ENCODE peak calls at places on chromosomes 3 and 15, in nine cellular contexts. One of them, this sample, is unnamed. For H3K36me3, the result is how much of the 10 kb centered on the place peaks cover.

GRCh38 chr15:68301300-68301699 is 23.8 kb downstream of the FEM1B start:
- DNase-seq in GM23248: no peak
- DNase-seq in testis: peak
- DNase-seq in GM12878: no peak
- DNase-seq in effector memory CD4-positive, alpha-beta T cell: no peak
- DNase-seq in cardiac muscle cell: no peak
- DNase-seq in brain microvascular endothelial cell: no peak
- DNase-seq in psoas muscle: no peak
- DNase-seq in OCI-LY7: no peak
- DNase-seq in this sample: no peak

GRCh38 chr3:134325106-134325705 is 49.0 kb downstream of the AMOTL2 start:
- DNase-seq in effector memory CD4-positive, alpha-beta T cell: no peak
- DNase-seq in cardiac muscle cell: no peak
- DNase-seq in brain microvascular endothelial cell: no peak
- DNase-seq in testis: no peak
- DNase-seq in GM23248: peak
- DNase-seq in OCI-LY7: no peak
- DNase-seq in psoas muscle: no peak
- DNase-seq in GM12878: no peak
- DNase-seq in this sample: no peak

GRCh38 chr3:183123891-183124290 is 24.6 kb upstream of the MCCC1 start:
- DNase-seq in effector memory CD4-positive, alpha-beta T cell: no peak
- DNase-seq in psoas muscle: no peak
- DNase-seq in testis: no peak
- DNase-seq in brain microvascular endothelial cell: no peak
- DNase-seq in cardiac muscle cell: no peak
- DNase-seq in GM23248: no peak
- DNase-seq in OCI-LY7: no peak
- DNase-seq in GM12878: no peak
- DNase-seq in this sample: no peak

GRCh38 chr3:170751083-170751893 is 118.7 kb downstream of the RPL22L1 start:
- DNase-seq in GM23248: peak
- DNase-seq in OCI-LY7: no peak
- DNase-seq in psoas muscle: peak
- DNase-seq in GM12878: no peak
- DNase-seq in cardiac muscle cell: no peak
- DNase-seq in brain microvascular endothelial cell: peak
- DNase-seq in testis: peak
- DNase-seq in effector memory CD4-positive, alpha-beta T cell: no peak
- DNase-seq in this sample: peak

GRCh38 chr3:71523628-71524027 is 59.9 kb downstream of the FOXP1 start:
- DNase-seq in psoas muscle: no peak
- DNase-seq in OCI-LY7: no peak
- DNase-seq in testis: no peak
- DNase-seq in GM12878: no peak
- DNase-seq in brain microvascular endothelial cell: no peak
- DNase-seq in effector memory CD4-positive, alpha-beta T cell: no peak
- DNase-seq in GM23248: no peak
- DNase-seq in cardiac muscle cell: no peak
- DNase-seq in this sample: no peak

GRCh38 chr15:57415559-57415958 is 39.3 kb downstream of the CGNL1 start:
- DNase-seq in brain microvascular endothelial cell: no peak
- DNase-seq in testis: peak
- DNase-seq in psoas muscle: peak
- DNase-seq in OCI-LY7: no peak
- DNase-seq in GM23248: no peak
- DNase-seq in GM12878: no peak
- DNase-seq in effector memory CD4-positive, alpha-beta T cell: no peak
- DNase-seq in cardiac muscle cell: no peak
- DNase-seq in this sample: peak

GRCh38 chr15:50377867-50378751 is 23.1 kb upstream of the GABPB1 start:
- DNase-seq in brain microvascular endothelial cell: no peak
- DNase-seq in testis: no peak
- DNase-seq in OCI-LY7: peak
- DNase-seq in psoas muscle: no peak
- DNase-seq in GM23248: no peak
- DNase-seq in effector memory CD4-positive, alpha-beta T cell: no peak
- DNase-seq in cardiac muscle cell: peak
- DNase-seq in GM12878: peak
- DNase-seq in this sample: no peak

GRCh38 chr15:82850242-82850591 is 40.8 kb downstream of the WHAMM start:
- DNase-seq in psoas muscle: no peak
- DNase-seq in brain microvascular endothelial cell: no peak
- DNase-seq in cardiac muscle cell: no peak
- DNase-seq in testis: peak
- DNase-seq in OCI-LY7: no peak
- DNase-seq in GM12878: no peak
- DNase-seq in GM23248: peak
- DNase-seq in effector memory CD4-positive, alpha-beta T cell: no peak
- DNase-seq in this sample: no peak

GRCh38 chr15:66006986-66007385 is 137.7 kb downstream of the RAB11A start:
- DNase-seq in OCI-LY7: no peak
- DNase-seq in effector memory CD4-positive, alpha-beta T cell: no peak
- DNase-seq in GM23248: peak
- DNase-seq in testis: no peak
- DNase-seq in GM12878: no peak
- DNase-seq in psoas muscle: no peak
- DNase-seq in cardiac muscle cell: no peak
- DNase-seq in brain microvascular endothelial cell: no peak
- DNase-seq in this sample: no peak

GRCh38 chr3:15538345-15538744 is 16.8 kb upstream of the COLQ start:
- DNase-seq in GM23248: peak
- DNase-seq in GM12878: no peak
- DNase-seq in effector memory CD4-positive, alpha-beta T cell: no peak
- DNase-seq in psoas muscle: no peak
- DNase-seq in cardiac muscle cell: no peak
- DNase-seq in OCI-LY7: no peak
- DNase-seq in testis: no peak
- DNase-seq in brain microvascular endothelial cell: no peak
- DNase-seq in this sample: no peak

GRCh38 chr3:146544013-146544928 is at the start of gene PLSCR1:
- DNase-seq in cardiac muscle cell: peak
- DNase-seq in OCI-LY7: peak
- DNase-seq in GM12878: peak
- DNase-seq in testis: peak
- DNase-seq in brain microvascular endothelial cell: peak
- DNase-seq in GM23248: peak
- DNase-seq in effector memory CD4-positive, alpha-beta T cell: peak
- DNase-seq in psoas muscle: peak
- DNase-seq in this sample: peak

GRCh38 chr3:61236556-61236955 is 14.7 kb downstream of the FHIT start:
- DNase-seq in brain microvascular endothelial cell: no peak
- DNase-seq in OCI-LY7: no peak
- DNase-seq in effector memory CD4-positive, alpha-beta T cell: no peak
- DNase-seq in psoas muscle: no peak
- DNase-seq in cardiac muscle cell: no peak
- DNase-seq in GM12878: peak
- DNase-seq in GM23248: no peak
- DNase-seq in testis: no peak
- DNase-seq in this sample: no peak

GRCh38 chr3:40043444-40043755 is 234.0 kb downstream of the MYRIP start:
- DNase-seq in brain microvascular endothelial cell: peak
- DNase-seq in cardiac muscle cell: no peak
- DNase-seq in psoas muscle: no peak
- DNase-seq in effector memory CD4-positive, alpha-beta T cell: no peak
- DNase-seq in GM23248: peak
- DNase-seq in GM12878: no peak
- DNase-seq in testis: no peak
- DNase-seq in OCI-LY7: no peak
- DNase-seq in this sample: no peak

GRCh38 chr15:52066842-52067544 is 45.6 kb downstream of the BCL2L10 start:
- DNase-seq in GM23248: no peak
- DNase-seq in OCI-LY7: no peak
- DNase-seq in cardiac muscle cell: no peak
- DNase-seq in brain microvascular endothelial cell: no peak
- DNase-seq in psoas muscle: no peak
- DNase-seq in effector memory CD4-positive, alpha-beta T cell: no peak
- DNase-seq in GM12878: no peak
- DNase-seq in testis: no peak
- DNase-seq in this sample: no peak

GRCh38 chr15:62940755-62941361 is 101.7 kb upstream of the TPM1 start:
- DNase-seq in GM12878: no peak
- DNase-seq in effector memory CD4-positive, alpha-beta T cell: no peak
- DNase-seq in OCI-LY7: no peak
- DNase-seq in brain microvascular endothelial cell: peak
- DNase-seq in psoas muscle: peak
- DNase-seq in testis: peak
- DNase-seq in GM23248: peak
- DNase-seq in cardiac muscle cell: no peak
- DNase-seq in this sample: peak

GRCh38 chr15:51038258-51039042 is 56.3 kb downstream of the TNFAIP8L3 start:
- DNase-seq in effector memory CD4-positive, alpha-beta T cell: no peak
- DNase-seq in GM23248: no peak
- DNase-seq in psoas muscle: no peak
- DNase-seq in brain microvascular endothelial cell: no peak
- DNase-seq in cardiac muscle cell: no peak
- DNase-seq in GM12878: no peak
- DNase-seq in OCI-LY7: no peak
- DNase-seq in testis: no peak
- DNase-seq in this sample: no peak

GRCh38 chr15:86892774-86893449 is 813.2 kb downstream of the AGBL1 start:
- DNase-seq in GM23248: no peak
- DNase-seq in effector memory CD4-positive, alpha-beta T cell: no peak
- DNase-seq in OCI-LY7: no peak
- DNase-seq in GM12878: no peak
- DNase-seq in cardiac muscle cell: peak
- DNase-seq in brain microvascular endothelial cell: peak
- DNase-seq in psoas muscle: no peak
- DNase-seq in testis: no peak
- DNase-seq in this sample: no peak

DNA sequence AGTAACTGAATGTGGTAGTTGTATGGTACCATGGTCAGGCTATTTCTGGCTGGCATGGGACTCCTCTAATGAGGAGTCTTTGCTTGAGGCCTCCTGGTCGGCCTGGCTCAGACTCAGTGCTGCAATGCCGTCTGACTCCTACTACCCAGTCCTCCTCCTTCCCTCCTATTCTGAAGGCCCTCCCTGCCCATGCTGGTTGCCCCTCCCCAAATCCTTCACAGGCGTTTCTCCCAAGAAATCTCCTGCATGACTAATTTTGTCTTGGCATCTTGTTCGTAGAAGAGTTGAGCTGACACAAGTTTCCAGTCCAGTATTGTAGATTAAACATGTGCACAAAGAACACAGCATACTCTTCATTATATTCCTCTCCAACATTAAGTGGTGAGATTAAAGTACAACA is 115.5 kb downstream of the NFKBIZ start:
- DNase-seq in cardiac muscle cell: no peak
- DNase-seq in psoas muscle: no peak
- DNase-seq in OCI-LY7: no peak
- DNase-seq in GM12878: no peak
- DNase-seq in brain microvascular endothelial cell: no peak
- DNase-seq in testis: no peak
- DNase-seq in effector memory CD4-positive, alpha-beta T cell: no peak
- DNase-seq in GM23248: peak
- DNase-seq in this sample: no peak
- H3K27ac ChIP-seq in cardiac muscle cell: no peak
- H3K27ac ChIP-seq in psoas muscle: no peak
- H3K27ac ChIP-seq in OCI-LY7: no peak
- H3K27ac ChIP-seq in GM12878: no peak
- H3K27ac ChIP-seq in brain microvascular endothelial cell: no peak
- H3K27ac ChIP-seq in testis: no peak
- H3K27ac ChIP-seq in effector memory CD4-positive, alpha-beta T cell: no peak
- H3K27ac ChIP-seq in GM23248: no peak
- H3K27ac ChIP-seq in this sample: no peak

GRCh38 chr3:52620580-52620979 is 65.1 kb downstream of the PBRM1 start:
- DNase-seq in OCI-LY7: no peak
- DNase-seq in GM12878: no peak
- DNase-seq in cardiac muscle cell: no peak
- DNase-seq in brain microvascular endothelial cell: no peak
- DNase-seq in testis: no peak
- DNase-seq in psoas muscle: no peak
- DNase-seq in effector memory CD4-positive, alpha-beta T cell: no peak
- DNase-seq in GM23248: no peak
- DNase-seq in this sample: no peak

GRCh38 chr3:52623234-52623792 is 62.4 kb downstream of the PBRM1 start:
- DNase-seq in effector memory CD4-positive, alpha-beta T cell: no peak
- DNase-seq in psoas muscle: no peak
- DNase-seq in testis: no peak
- DNase-seq in GM23248: no peak
- DNase-seq in OCI-LY7: no peak
- DNase-seq in GM12878: no peak
- DNase-seq in cardiac muscle cell: no peak
- DNase-seq in brain microvascular endothelial cell: no peak
- DNase-seq in this sample: no peak

DNA sequence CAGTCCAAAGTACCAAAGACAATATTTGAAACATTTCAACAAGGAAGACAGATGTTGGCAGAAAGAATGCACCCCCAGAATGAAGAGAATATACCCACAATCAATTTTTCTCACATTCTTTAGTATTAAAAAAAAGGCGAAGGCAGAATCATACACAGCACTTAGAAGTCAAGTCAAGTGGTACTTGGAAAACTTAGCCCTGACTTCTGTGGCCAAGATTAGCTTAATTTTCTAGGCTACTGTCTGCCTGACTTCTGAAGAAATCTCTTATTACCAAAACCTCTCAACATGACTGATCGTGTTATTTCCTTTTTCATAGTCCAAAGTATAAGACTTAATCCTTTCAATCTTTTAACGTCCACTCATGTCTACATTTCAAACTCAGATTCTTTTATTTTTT is 60.7 kb downstream of the PBRM1 start:
- DNase-seq in OCI-LY7: no peak
- DNase-seq in psoas muscle: no peak
- DNase-seq in cardiac muscle cell: no peak
- DNase-seq in effector memory CD4-positive, alpha-beta T cell: no peak
- DNase-seq in testis: no peak
- DNase-seq in brain microvascular endothelial cell: no peak
- DNase-seq in GM12878: no peak
- DNase-seq in GM23248: no peak
- DNase-seq in this sample: no peak
- H3K36me3 ChIP-seq in OCI-LY7: half or more
- H3K36me3 ChIP-seq in psoas muscle: half or more
- H3K36me3 ChIP-seq in cardiac muscle cell: under half
- H3K36me3 ChIP-seq in effector memory CD4-positive, alpha-beta T cell: under half
- H3K36me3 ChIP-seq in testis: under half
- H3K36me3 ChIP-seq in brain microvascular endothelial cell: under half
- H3K36me3 ChIP-seq in GM12878: under half
- H3K36me3 ChIP-seq in GM23248: under half
- H3K36me3 ChIP-seq in this sample: under half

GRCh38 chr3:180989291-180990163 is at the start of gene DNAJC19:
- DNase-seq in cardiac muscle cell: peak
- DNase-seq in GM23248: peak
- DNase-seq in GM12878: peak
- DNase-seq in psoas muscle: peak
- DNase-seq in OCI-LY7: peak
- DNase-seq in testis: peak
- DNase-seq in effector memory CD4-positive, alpha-beta T cell: peak
- DNase-seq in brain microvascular endothelial cell: peak
- DNase-seq in this sample: peak
- H3K27ac ChIP-seq in cardiac muscle cell: peak
- H3K27ac ChIP-seq in GM23248: peak
- H3K27ac ChIP-seq in GM12878: peak
- H3K27ac ChIP-seq in psoas muscle: peak
- H3K27ac ChIP-seq in OCI-LY7: peak
- H3K27ac ChIP-seq in testis: peak
- H3K27ac ChIP-seq in effector memory CD4-positive, alpha-beta T cell: peak
- H3K27ac ChIP-seq in brain microvascular endothelial cell: peak
- H3K27ac ChIP-seq in this sample: peak

DNA sequence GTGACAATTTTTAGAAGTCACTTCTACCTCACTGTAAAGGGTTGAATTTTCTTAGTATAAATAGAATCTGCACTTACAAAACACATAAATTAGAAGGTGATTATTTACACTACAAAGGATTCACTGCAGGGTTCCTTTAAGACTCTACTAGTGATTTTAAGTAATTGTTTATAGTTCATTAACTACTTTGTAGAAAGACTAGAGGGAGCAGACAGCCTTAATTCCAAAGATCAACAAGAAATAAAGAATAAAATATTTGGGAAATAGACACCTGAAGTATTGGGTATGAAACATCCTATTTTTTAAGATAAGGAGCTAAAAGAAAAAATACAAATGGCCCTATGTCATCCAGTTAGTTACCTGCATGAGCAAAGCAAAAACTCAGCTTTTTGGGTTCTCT is 360.5 kb upstream of the ALCAM start:
- DNase-seq in psoas muscle: no peak
- DNase-seq in OCI-LY7: no peak
- DNase-seq in brain microvascular endothelial cell: no peak
- DNase-seq in effector memory CD4-positive, alpha-beta T cell: no peak
- DNase-seq in GM12878: no peak
- DNase-seq in GM23248: no peak
- DNase-seq in cardiac muscle cell: no peak
- DNase-seq in testis: no peak
- DNase-seq in this sample: no peak
- H3K36me3 ChIP-seq in psoas muscle: under half
- H3K36me3 ChIP-seq in OCI-LY7: under half
- H3K36me3 ChIP-seq in brain microvascular endothelial cell: under half
- H3K36me3 ChIP-seq in effector memory CD4-positive, alpha-beta T cell: under half
- H3K36me3 ChIP-seq in GM12878: under half
- H3K36me3 ChIP-seq in GM23248: under half
- H3K36me3 ChIP-seq in cardiac muscle cell: under half
- H3K36me3 ChIP-seq in testis: under half
- H3K36me3 ChIP-seq in this sample: under half